ENCODE peak calls at places on chromosome 3, in seven cellular contexts. One of them, this sample, is unnamed. For H3K27me3, the result is how much of the 10 kb centered on the place peaks cover.

GRCh38 chr3:13420051-13420816 is at the start of gene NUP210:
- DNase-seq in K562: peak
- DNase-seq in H1: peak
- DNase-seq in HepG2: peak
- DNase-seq in GM12878: no peak
- DNase-seq in HCT116: no peak
- DNase-seq in SK-N-SH: peak
- DNase-seq in this sample: no peak

GRCh38 chr3:128340198-128340903 is 126.3 kb downstream of the DNAJB8 start:
- DNase-seq in K562: no peak
- DNase-seq in H1: no peak
- DNase-seq in HepG2: no peak
- DNase-seq in GM12878: no peak
- DNase-seq in HCT116: no peak
- DNase-seq in SK-N-SH: no peak
- DNase-seq in this sample: no peak

GRCh38 chr3:169389211-169389924 is 274.1 kb downstream of the MECOM start:
- DNase-seq in K562: no peak
- DNase-seq in H1: no peak
- DNase-seq in HepG2: peak
- DNase-seq in GM12878: no peak
- DNase-seq in HCT116: no peak
- DNase-seq in SK-N-SH: no peak
- DNase-seq in this sample: no peak

GRCh38 chr3:29022976-29023375 is 257.9 kb upstream of the RBMS3 start:
- DNase-seq in K562: no peak
- DNase-seq in H1: no peak
- DNase-seq in HepG2: no peak
- DNase-seq in GM12878: no peak
- DNase-seq in HCT116: no peak
- DNase-seq in SK-N-SH: no peak
- DNase-seq in this sample: no peak

GRCh38 chr3:182248349-182248880 is 536.7 kb downstream of the SOX2 start:
- DNase-seq in K562: peak
- DNase-seq in H1: no peak
- DNase-seq in HepG2: peak
- DNase-seq in GM12878: no peak
- DNase-seq in HCT116: peak
- DNase-seq in SK-N-SH: peak
- DNase-seq in this sample: no peak

GRCh38 chr3:95356764-95357501 is 1294.1 kb downstream of the NSUN3 start:
- DNase-seq in K562: no peak
- DNase-seq in H1: no peak
- DNase-seq in HepG2: no peak
- DNase-seq in GM12878: peak
- DNase-seq in HCT116: no peak
- DNase-seq in SK-N-SH: no peak
- DNase-seq in this sample: no peak

GRCh38 chr3:9915252-9916141 is 1.4 kb upstream of the IL17RC start:
- DNase-seq in K562: no peak
- DNase-seq in H1: peak
- DNase-seq in HepG2: peak
- DNase-seq in GM12878: no peak
- DNase-seq in HCT116: no peak
- DNase-seq in SK-N-SH: peak
- DNase-seq in this sample: no peak

GRCh38 chr3:197135212-197135611 is 105.6 kb upstream of the MELTF start:
- DNase-seq in K562: no peak
- DNase-seq in H1: no peak
- DNase-seq in HepG2: no peak
- DNase-seq in GM12878: no peak
- DNase-seq in HCT116: no peak
- DNase-seq in SK-N-SH: no peak
- DNase-seq in this sample: no peak

GRCh38 chr3:2950159-2950558 is 160.0 kb downstream of the IL5RA start:
- DNase-seq in K562: no peak
- DNase-seq in H1: no peak
- DNase-seq in HepG2: no peak
- DNase-seq in GM12878: no peak
- DNase-seq in HCT116: no peak
- DNase-seq in SK-N-SH: no peak
- DNase-seq in this sample: no peak

GRCh38 chr3:51687472-51688205 is 16.6 kb downstream of the TEX264 start:
- DNase-seq in K562: no peak
- DNase-seq in H1: no peak
- DNase-seq in HepG2: no peak
- DNase-seq in GM12878: no peak
- DNase-seq in HCT116: no peak
- DNase-seq in SK-N-SH: no peak
- DNase-seq in this sample: no peak

GRCh38 chr3:45043715-45044299 is 17.7 kb downstream of the CLEC3B start:
- DNase-seq in K562: peak
- DNase-seq in H1: no peak
- DNase-seq in HepG2: no peak
- DNase-seq in GM12878: no peak
- DNase-seq in HCT116: no peak
- DNase-seq in SK-N-SH: no peak
- DNase-seq in this sample: no peak

GRCh38 chr3:100953103-100953502 is 40.1 kb downstream of the ABI3BP start:
- DNase-seq in K562: no peak
- DNase-seq in H1: no peak
- DNase-seq in HepG2: no peak
- DNase-seq in GM12878: no peak
- DNase-seq in HCT116: no peak
- DNase-seq in SK-N-SH: no peak
- DNase-seq in this sample: no peak

GRCh38 chr3:195905970-195906864 is 2.1 kb downstream of the TNK2 start:
- DNase-seq in K562: no peak
- DNase-seq in H1: no peak
- DNase-seq in HepG2: no peak
- DNase-seq in GM12878: no peak
- DNase-seq in HCT116: no peak
- DNase-seq in SK-N-SH: no peak
- DNase-seq in this sample: no peak

GRCh38 chr3:61704807-61705206 is 143.4 kb downstream of the PTPRG start:
- DNase-seq in K562: no peak
- DNase-seq in H1: no peak
- DNase-seq in HepG2: no peak
- DNase-seq in GM12878: no peak
- DNase-seq in HCT116: no peak
- DNase-seq in SK-N-SH: no peak
- DNase-seq in this sample: no peak

GRCh38 chr3:144437989-144438388 is 466.4 kb downstream of the DIPK2A start:
- DNase-seq in K562: no peak
- DNase-seq in H1: no peak
- DNase-seq in HepG2: no peak
- DNase-seq in GM12878: peak
- DNase-seq in HCT116: no peak
- DNase-seq in SK-N-SH: no peak
- DNase-seq in this sample: peak

GRCh38 chr3:72317491-72317890 is 530.8 kb downstream of the SHQ1 start:
- DNase-seq in K562: no peak
- DNase-seq in H1: no peak
- DNase-seq in HepG2: no peak
- DNase-seq in GM12878: no peak
- DNase-seq in HCT116: no peak
- DNase-seq in SK-N-SH: no peak
- DNase-seq in this sample: no peak

GRCh38 chr3:43363621-43364266 is 77.4 kb downstream of the SNRK start:
- DNase-seq in K562: no peak
- DNase-seq in H1: no peak
- DNase-seq in HepG2: no peak
- DNase-seq in GM12878: no peak
- DNase-seq in HCT116: no peak
- DNase-seq in SK-N-SH: no peak
- DNase-seq in this sample: no peak

GRCh38 chr3:132488136-132488535 is 70.8 kb downstream of the DNAJC13 start:
- DNase-seq in K562: no peak
- DNase-seq in H1: no peak
- DNase-seq in HepG2: no peak
- DNase-seq in GM12878: no peak
- DNase-seq in HCT116: no peak
- DNase-seq in SK-N-SH: no peak
- DNase-seq in this sample: no peak

GRCh38 chr3:153757839-153758238 is 363.4 kb upstream of the ARHGEF26 start:
- DNase-seq in K562: no peak
- DNase-seq in H1: no peak
- DNase-seq in HepG2: no peak
- DNase-seq in GM12878: no peak
- DNase-seq in HCT116: no peak
- DNase-seq in SK-N-SH: no peak
- DNase-seq in this sample: no peak

GRCh38 chr3:46895761-46896160 is 18.2 kb downstream of the PTH1R start:
- DNase-seq in K562: no peak
- DNase-seq in H1: no peak
- DNase-seq in HepG2: no peak
- DNase-seq in GM12878: no peak
- DNase-seq in HCT116: no peak
- DNase-seq in SK-N-SH: no peak
- DNase-seq in this sample: no peak

GRCh38 chr3:18354706-18355105 is 70.4 kb downstream of the SATB1 start:
- DNase-seq in K562: no peak
- DNase-seq in H1: no peak
- DNase-seq in HepG2: no peak
- DNase-seq in GM12878: no peak
- DNase-seq in HCT116: no peak
- DNase-seq in SK-N-SH: no peak
- DNase-seq in this sample: no peak

GRCh38 chr3:20064796-20065564 is 24.7 kb downstream of the KAT2B start:
- DNase-seq in K562: peak
- DNase-seq in H1: no peak
- DNase-seq in HepG2: no peak
- DNase-seq in GM12878: no peak
- DNase-seq in HCT116: no peak
- DNase-seq in SK-N-SH: no peak
- DNase-seq in this sample: no peak

GRCh38 chr3:189947948-189948723 is 172.6 kb downstream of the P3H2 start:
- DNase-seq in K562: no peak
- DNase-seq in H1: no peak
- DNase-seq in HepG2: no peak
- DNase-seq in GM12878: peak
- DNase-seq in HCT116: no peak
- DNase-seq in SK-N-SH: no peak
- DNase-seq in this sample: no peak

GRCh38 chr3:81846988-81847387 is 85.5 kb upstream of the GBE1 start:
- DNase-seq in K562: no peak
- DNase-seq in H1: no peak
- DNase-seq in HepG2: peak
- DNase-seq in GM12878: no peak
- DNase-seq in HCT116: no peak
- DNase-seq in SK-N-SH: no peak
- DNase-seq in this sample: no peak

GRCh38 chr3:39267631-39268553 is 11.9 kb downstream of the CX3CR1 start:
- DNase-seq in K562: peak
- DNase-seq in H1: no peak
- DNase-seq in HepG2: no peak
- DNase-seq in GM12878: no peak
- DNase-seq in HCT116: no peak
- DNase-seq in SK-N-SH: no peak
- DNase-seq in this sample: no peak
- H3K27me3 ChIP-seq in K562: under half
- H3K27me3 ChIP-seq in H1: under half
- H3K27me3 ChIP-seq in HepG2: under half
- H3K27me3 ChIP-seq in GM12878: under half
- H3K27me3 ChIP-seq in HCT116: under half
- H3K27me3 ChIP-seq in SK-N-SH: under half
- H3K27me3 ChIP-seq in this sample: under half

DNA sequence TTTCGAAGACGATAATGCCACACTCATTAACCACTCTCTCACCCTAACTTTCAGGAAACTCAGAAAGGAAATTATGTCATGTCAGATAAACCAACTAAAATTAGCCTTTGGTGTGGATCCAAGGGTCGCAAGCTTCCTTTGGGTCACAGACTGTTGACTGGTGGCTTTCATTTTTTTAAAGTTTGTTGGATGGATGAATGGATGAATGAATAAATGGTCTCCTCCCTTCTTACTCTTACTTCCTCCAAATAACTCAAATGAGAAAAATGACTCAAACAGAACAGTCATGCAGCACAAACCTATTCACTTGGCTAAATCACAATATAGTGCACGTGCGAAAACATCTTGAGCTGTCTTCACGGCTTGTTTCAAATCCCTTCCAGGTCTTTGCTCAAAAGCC is 82.9 kb upstream of the HACD2 start:
- DNase-seq in K562: no peak
- DNase-seq in H1: no peak
- DNase-seq in HepG2: no peak
- DNase-seq in GM12878: no peak
- DNase-seq in HCT116: no peak
- DNase-seq in SK-N-SH: no peak
- DNase-seq in this sample: no peak
- TF ChIP-seq YY1 in K562: no peak
- TF ChIP-seq YY1 in H1: no peak
- TF ChIP-seq YY1 in HepG2: no peak
- TF ChIP-seq YY1 in GM12878: no peak
- TF ChIP-seq YY1 in HCT116: no peak
- TF ChIP-seq YY1 in SK-N-SH: no peak
- TF ChIP-seq YY1 in this sample: no peak

GRCh38 chr3:124044961-124045360 is 53.0 kb upstream of the ROPN1 start:
- DNase-seq in K562: no peak
- DNase-seq in H1: no peak
- DNase-seq in HepG2: no peak
- DNase-seq in GM12878: no peak
- DNase-seq in HCT116: no peak
- DNase-seq in SK-N-SH: no peak
- DNase-seq in this sample: no peak

GRCh38 chr3:124041553-124041952 is 49.6 kb upstream of the ROPN1 start:
- DNase-seq in K562: no peak
- DNase-seq in H1: no peak
- DNase-seq in HepG2: no peak
- DNase-seq in GM12878: no peak
- DNase-seq in HCT116: no peak
- DNase-seq in SK-N-SH: no peak
- DNase-seq in this sample: no peak

GRCh38 chr3:124037332-124037731 is 45.4 kb upstream of the ROPN1 start:
- DNase-seq in K562: no peak
- DNase-seq in H1: no peak
- DNase-seq in HepG2: no peak
- DNase-seq in GM12878: no peak
- DNase-seq in HCT116: no peak
- DNase-seq in SK-N-SH: no peak
- DNase-seq in this sample: no peak

GRCh38 chr3:124043023-124043422 is 51.1 kb upstream of the ROPN1 start:
- DNase-seq in K562: no peak
- DNase-seq in H1: no peak
- DNase-seq in HepG2: no peak
- DNase-seq in GM12878: no peak
- DNase-seq in HCT116: no peak
- DNase-seq in SK-N-SH: no peak
- DNase-seq in this sample: no peak
- H3K27me3 ChIP-seq in K562: under half
- H3K27me3 ChIP-seq in H1: under half
- H3K27me3 ChIP-seq in HepG2: under half
- H3K27me3 ChIP-seq in GM12878: under half
- H3K27me3 ChIP-seq in HCT116: half or more
- H3K27me3 ChIP-seq in SK-N-SH: under half
- H3K27me3 ChIP-seq in this sample: under half

GRCh38 chr3:24900202-24900601 is 405.6 kb upstream of the THRB start:
- DNase-seq in K562: no peak
- DNase-seq in H1: no peak
- DNase-seq in HepG2: no peak
- DNase-seq in GM12878: no peak
- DNase-seq in HCT116: no peak
- DNase-seq in SK-N-SH: no peak
- DNase-seq in this sample: no peak
- TF ChIP-seq YY1 in K562: no peak
- TF ChIP-seq YY1 in H1: no peak
- TF ChIP-seq YY1 in HepG2: no peak
- TF ChIP-seq YY1 in GM12878: no peak
- TF ChIP-seq YY1 in HCT116: no peak
- TF ChIP-seq YY1 in SK-N-SH: no peak
- TF ChIP-seq YY1 in this sample: no peak